ENCODE peak calls at places on chromosomes 4 and X, in ten cellular contexts. V is Peyer's patch, X is gastrocnemius medialis, P is A549, R is SJSA1, K is HepG2, E is transverse colon, G is neural progenitor cell, C is IMR-90, Y is endodermal cell. F is an unnamed sample.

GRCh38 chr4:133808151-133808550 is 393.4 kb downstream of the PABPC4L start:
- DNase-seq in V (no peak), X (no peak), R (no peak), K (no peak), G (no peak), Y (no peak), E (no peak), P (no peak), C (peak; percentile 78), F (no peak)

GRCh38 chrX:15680401-15680800 is 15.8 kb upstream of the CLTRN start:
- DNase-seq in G (no peak), C (peak; percentile 88), K (no peak), X (no peak), R (no peak), P (no peak), E (no peak), Y (no peak), V (no peak), F (no peak)

GRCh38 chrX:31199770-31200114 is 127.9 kb upstream of the FTHL17 start:
- DNase-seq in P (no peak), C (no peak), R (no peak), V (no peak), X (no peak), G (no peak), E (peak; percentile 22), K (peak; percentile 59), Y (no peak), F (no peak)

GRCh38 chr4:1491630-1492457 is 85.6 kb upstream of the NKX1-1 start:
- DNase-seq in E (no peak), V (no peak), C (no peak), K (no peak), R (no peak), G (no peak), Y (peak; percentile 31), X (no peak), P (no peak), F (no peak)

GRCh38 chrX:57595381-57595811 is 3.6 kb downstream of the ZXDB start:
- DNase-seq in V (no peak), Y (no peak), R (no peak), G (no peak), E (no peak), K (no peak), C (peak; percentile 85), P (no peak), X (no peak), F (no peak)

GRCh38 chrX:11531226-11531625 is 134.5 kb downstream of the ARHGAP6 start:
- DNase-seq in V (no peak), P (no peak), Y (no peak), X (no peak), G (no peak), C (peak; percentile 22), R (no peak), K (no peak), E (no peak), F (no peak)

GRCh38 chr4:87511500-87511899 is 17.7 kb downstream of the SPARCL1 start:
- DNase-seq in K (no peak), P (no peak), Y (no peak), R (no peak), V (no peak), E (no peak), G (no peak), C (no peak), X (no peak), F (no peak)

GRCh38 chr4:20203508-20203907 is 48.2 kb upstream of the SLIT2 start:
- DNase-seq in G (no peak), Y (no peak), X (no peak), C (peak; percentile 92), K (no peak), E (no peak), P (no peak), R (peak; percentile 95), V (no peak), F (no peak)

GRCh38 chrX:42384956-42385355 is 393.0 kb downstream of the PPP1R2C start:
- DNase-seq in R (no peak), Y (no peak), G (no peak), X (no peak), C (no peak), E (no peak), K (no peak), V (no peak), P (no peak), F (no peak)

GRCh38 chrX:7235071-7235470 is 87.1 kb upstream of the PUDP start:
- DNase-seq in K (no peak), Y (no peak), E (no peak), C (no peak), G (no peak), P (no peak), X (no peak), R (no peak), V (no peak), F (no peak)

GRCh38 chrX:149472620-149473019 is 32.5 kb downstream of the IDS start:
- DNase-seq in E (no peak), C (no peak), Y (no peak), V (no peak), G (no peak), P (no peak), X (no peak), R (no peak), K (no peak), F (no peak)

GRCh38 chr4:56686537-56687231 is 5.6 kb upstream of the HOPX start:
- DNase-seq in K (no peak), Y (no peak), G (no peak), R (no peak), X (no peak), P (no peak), E (no peak), V (no peak), C (no peak), F (no peak)

GRCh38 chr4:15470149-15470520 is 453 bp downstream of the CC2D2A start:
- DNase-seq in E (no peak), R (no peak), Y (no peak), K (no peak), G (no peak), X (no peak), V (no peak), P (no peak), C (peak; percentile 15), F (no peak)
- H3K4me3 ChIP-seq in E (peak overlapping the region; percentile 56), R (peak overlapping the region; percentile 20), Y (peak overlapping the region; percentile 82), K (no peak overlapping the region), G (peak overlapping the region; percentile 50), X (peak overlapping the region; percentile 50), V (peak overlapping the region; percentile 13), P (peak overlapping the region; percentile 61), C (peak overlapping the region; percentile 69), F (peak overlapping the region; percentile 86)

GRCh38 chrX:135384161-135384836 is 37.4 kb upstream of the SMIM10L2A start:
- DNase-seq in R (no peak), X (no peak), V (no peak), Y (no peak), K (no peak), P (no peak), G (no peak), C (no peak), E (no peak), F (no peak)
- H3K27ac ChIP-seq in R (no peak overlapping the region), X (no peak overlapping the region), V (no peak overlapping the region), Y (no peak overlapping the region), K (no peak overlapping the region), P (no peak overlapping the region), G (no peak overlapping the region), C (no peak overlapping the region), E (no peak overlapping the region), F (no peak overlapping the region)

GRCh38 chr4:165325732-165326512 is 1.5 kb upstream of the MSMO1 start:
- DNase-seq in Y (peak; percentile 59), K (peak; percentile 49), R (peak; percentile 68), V (no peak), G (no peak), X (no peak), E (no peak), C (peak; percentile 93), P (no peak), F (no peak)
- H3K4me3 ChIP-seq in Y (peak overlapping the region; percentile 95), K (peak overlapping the region; percentile 73), R (peak overlapping the region; percentile 73), V (no peak overlapping the region), G (peak overlapping the region; percentile 89), X (no peak overlapping the region), E (peak overlapping the region; percentile 78), C (no peak overlapping the region), P (no peak overlapping the region), F (peak overlapping the region; percentile 83)

GRCh38 chrX:68842781-68843581 is 14.2 kb downstream of the EFNB1 start:
- DNase-seq in C (peak; percentile 19), G (no peak), R (no peak), K (no peak), E (peak; percentile 51), V (no peak), X (no peak), P (no peak), Y (no peak), F (no peak)

GRCh38 chrX:68847172-68847571 is 18.4 kb downstream of the EFNB1 start:
- DNase-seq in R (no peak), Y (no peak), V (no peak), K (no peak), X (no peak), G (no peak), E (no peak), P (no peak), C (no peak), F (no peak)

GRCh38 chrX:68848189-68848940 is 19.5 kb downstream of the EFNB1 start:
- DNase-seq in P (no peak), G (no peak), E (peak; percentile 47), V (no peak), R (no peak), X (no peak), Y (no peak), K (no peak), C (no peak), F (no peak)

GRCh38 chrX:68843992-68844391 is 15.2 kb downstream of the EFNB1 start:
- DNase-seq in K (no peak), P (no peak), G (no peak), E (no peak), R (no peak), V (no peak), Y (no peak), X (no peak), C (no peak), F (no peak)

GRCh38 chrX:68846536-68846935 is 17.7 kb downstream of the EFNB1 start:
- DNase-seq in K (no peak), X (no peak), Y (peak; percentile 87), G (peak; percentile 71), C (peak; percentile 22), V (no peak), R (no peak), E (no peak), P (no peak), F (no peak)
- H3K27ac ChIP-seq in K (no peak overlapping the region), X (no peak overlapping the region), Y (peak overlapping the region; percentile 82), G (no peak overlapping the region), C (no peak overlapping the region), V (no peak overlapping the region), R (no peak overlapping the region), E (peak overlapping the region; percentile 77), P (no peak overlapping the region), F (no peak overlapping the region)

GRCh38 chr4:186501554-186501953 is 53.8 kb downstream of the MTNR1A start:
- DNase-seq in R (no peak), C (no peak), P (no peak), V (no peak), X (no peak), Y (no peak), E (no peak), K (no peak), G (no peak), F (no peak)
- H3K4me3 ChIP-seq in R (no peak overlapping the region), C (no peak overlapping the region), P (no peak overlapping the region), V (no peak overlapping the region), X (no peak overlapping the region), Y (no peak overlapping the region), E (no peak overlapping the region), K (no peak overlapping the region), G (no peak overlapping the region), F (no peak overlapping the region)